ENCODE peak calls at places on chromosomes 13 and 19, in nine cellular contexts. K, E, H, P, D, S, M, Q and L are unnamed samples.
A peak's percentile ranks its signal among the peaks of the same experiment; 100 is the strongest.

GRCh38 chr19:54162241-54162805 is 2.8 kb upstream of the LENG1 start:
- DNase-seq in E (peak; percentile 93), H (peak; percentile 93), K (peak; percentile 83), P (peak; percentile 86), D (peak; percentile 93), M (peak; percentile 93), S (peak; percentile 50), Q (peak; percentile 93), L (peak; percentile 39)

GRCh38 chr13:49869514-49869913 is 66.6 kb downstream of the SPRYD7 start:
- DNase-seq in H (no peak), S (no peak), Q (no peak), M (no peak), P (no peak), K (peak; percentile 57), D (no peak), E (no peak), L (no peak)

GRCh38 chr13:67223024-67223423 is 7.1 kb downstream of the PCDH9 start:
- DNase-seq in D (no peak), Q (no peak), P (no peak), S (no peak), K (no peak), M (no peak), H (no peak), E (no peak), L (no peak)

GRCh38 chr13:77047649-77048343 is 20.8 kb upstream of the FBXL3 start:
- DNase-seq in M (no peak), P (no peak), K (peak; percentile 71), S (no peak), H (no peak), Q (no peak), D (no peak), E (no peak), L (no peak)

GRCh38 chr13:29844441-29844840 is 6.0 kb downstream of the UBL3 start:
- DNase-seq in M (no peak), H (no peak), P (no peak), Q (no peak), S (no peak), K (no peak), E (no peak), D (no peak), L (no peak)

GRCh38 chr19:18023596-18024212 is 15.7 kb downstream of the ARRDC2 start:
- DNase-seq in P (peak; percentile 87), K (no peak), S (peak; percentile 45), M (peak; percentile 54), D (peak; percentile 90), Q (peak; percentile 92), H (peak; percentile 83), E (no peak), L (peak; percentile 90)

GRCh38 chr13:78102121-78102677 is 183.6 kb upstream of the EDNRB start:
- DNase-seq in E (no peak), S (no peak), H (peak; percentile 38), Q (no peak), P (peak; percentile 18), M (no peak), D (no peak), K (no peak), L (no peak)

GRCh38 chr13:33433316-33433715 is 147.8 kb upstream of the STARD13 start:
- DNase-seq in D (no peak), M (no peak), E (no peak), H (no peak), P (no peak), K (no peak), S (no peak), Q (no peak), L (no peak)

GRCh38 chr19:33795370-33796163 is 1.1 kb upstream of the KCTD15 start:
- DNase-seq in P (peak; percentile 80), M (peak; percentile 93), D (peak; percentile 86), K (peak; percentile 97), S (no peak), E (peak; percentile 93), H (peak; percentile 63), Q (peak; percentile 90), L (peak; percentile 88)

GRCh38 chr19:46620716-46621115 is 4.2 kb downstream of the PTGIR start:
- DNase-seq in S (no peak), H (peak; percentile 20), M (no peak), K (no peak), Q (no peak), D (no peak), E (peak; percentile 28), P (no peak), L (peak; percentile 54)
- H3K4me1 ChIP-seq in S (peaks cover 26% of the 10 kb centered on the region), H (peaks cover 30% of the 10 kb centered on the region), M (no peaks in the 10 kb centered on the region), K (peaks cover 12% of the 10 kb centered on the region), Q (peaks cover 43% of the 10 kb centered on the region), D (peaks cover 46% of the 10 kb centered on the region), E (peaks cover 13% of the 10 kb centered on the region), P (peaks cover 21% of the 10 kb centered on the region), L (peaks cover 27% of the 10 kb centered on the region)

GRCh38 chr19:4367781-4368127 is 24.4 kb downstream of the MPND start:
- DNase-seq in P (no peak), H (no peak), D (peak; percentile 45), E (no peak), S (no peak), Q (no peak), M (no peak), K (no peak), L (no peak)
- H3K4me1 ChIP-seq in P (peaks cover 54% of the 10 kb centered on the region), H (peaks cover 52% of the 10 kb centered on the region), D (peaks cover 57% of the 10 kb centered on the region), E (peaks cover 7% of the 10 kb centered on the region), S (peaks cover 43% of the 10 kb centered on the region), Q (peaks cover 52% of the 10 kb centered on the region), M (peaks cover 31% of the 10 kb centered on the region), K (peaks cover 17% of the 10 kb centered on the region), L (peaks cover 38% of the 10 kb centered on the region)

GRCh38 chr13:53020764-53021332 is 7.8 kb upstream of the OLFM4 start:
- DNase-seq in S (no peak), Q (no peak), P (no peak), M (no peak), E (no peak), H (no peak), D (no peak), K (no peak), L (no peak)
- H3K4me1 ChIP-seq in S (no peaks in the 10 kb centered on the region), Q (no peaks in the 10 kb centered on the region), P (no peaks in the 10 kb centered on the region), M (no peaks in the 10 kb centered on the region), E (no peaks in the 10 kb centered on the region), H (no peaks in the 10 kb centered on the region), D (no peaks in the 10 kb centered on the region), K (peaks cover 12% of the 10 kb centered on the region), L (no peaks in the 10 kb centered on the region)

DNA sequence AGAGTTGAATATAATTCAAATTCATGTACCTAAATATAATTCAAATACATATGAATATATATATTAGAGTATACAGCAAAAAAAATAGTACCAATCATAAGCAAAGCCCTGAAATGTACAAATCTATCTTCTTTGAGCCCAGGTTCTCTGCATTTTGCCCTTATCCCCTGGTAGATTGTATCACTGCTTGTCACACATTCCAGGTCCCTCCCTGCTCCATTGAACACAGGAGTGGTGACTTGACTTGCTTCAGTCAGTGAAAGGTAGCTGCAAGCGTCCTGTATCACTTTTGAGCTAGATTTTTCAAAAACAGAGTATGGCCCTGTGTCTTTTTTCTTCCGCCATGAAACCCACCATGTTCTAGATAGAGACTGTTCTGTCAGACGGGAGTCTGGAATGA is 369.4 kb downstream of the LIG4 start:
- DNase-seq in K (no peak), P (no peak), M (no peak), S (no peak), E (no peak), D (no peak), Q (no peak), H (no peak), L (no peak)
- H3K4me1 ChIP-seq in K (peaks cover 49% of the 10 kb centered on the region), P (no peaks in the 10 kb centered on the region), M (no peaks in the 10 kb centered on the region), S (no peaks in the 10 kb centered on the region), E (no peaks in the 10 kb centered on the region), D (no peaks in the 10 kb centered on the region), Q (no peaks in the 10 kb centered on the region), H (no peaks in the 10 kb centered on the region), L (no peaks in the 10 kb centered on the region)

GRCh38 chr19:11194173-11194572 is 3.2 kb downstream of the KANK2 start:
- DNase-seq in E (no peak), M (no peak), D (no peak), Q (no peak), H (no peak), P (no peak), S (no peak), K (no peak), L (no peak)
- H3K4me1 ChIP-seq in E (peaks cover 5% of the 10 kb centered on the region), M (peaks cover 21% of the 10 kb centered on the region), D (peaks cover 78% of the 10 kb centered on the region), Q (peaks cover 65% of the 10 kb centered on the region), H (peaks cover 55% of the 10 kb centered on the region), P (peaks cover 27% of the 10 kb centered on the region), S (peaks cover 25% of the 10 kb centered on the region), K (no peaks in the 10 kb centered on the region), L (peaks cover 33% of the 10 kb centered on the region)

DNA sequence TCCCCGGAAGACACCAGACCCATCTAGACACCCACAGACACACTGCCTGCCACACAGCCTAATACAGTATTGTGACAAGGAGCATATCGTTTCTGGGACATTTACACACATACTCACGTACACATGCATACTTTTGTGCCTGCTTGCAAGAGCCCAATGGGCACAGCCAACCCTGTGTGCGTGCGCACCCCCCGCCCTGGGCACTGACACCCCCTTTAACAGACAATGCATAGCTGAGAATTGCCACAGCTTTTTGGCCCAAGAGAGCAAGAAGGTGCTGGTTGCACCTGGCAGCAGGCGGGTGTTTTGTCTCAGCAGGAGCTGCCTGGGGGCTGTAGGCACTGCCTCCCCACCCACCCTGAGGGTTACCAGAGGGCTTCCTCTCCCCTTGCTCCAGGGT is 1.7 kb upstream of the NFIX start:
- DNase-seq in S (no peak), D (no peak), M (no peak), P (no peak), K (no peak), Q (no peak), E (no peak), H (no peak), L (no peak)
- H3K4me1 ChIP-seq in S (no peaks in the 10 kb centered on the region), D (peaks cover 15% of the 10 kb centered on the region), M (peaks cover 9% of the 10 kb centered on the region), P (peaks cover 14% of the 10 kb centered on the region), K (no peaks in the 10 kb centered on the region), Q (peaks cover 9% of the 10 kb centered on the region), E (no peaks in the 10 kb centered on the region), H (peaks cover 8% of the 10 kb centered on the region), L (peaks cover 3% of the 10 kb centered on the region)

DNA sequence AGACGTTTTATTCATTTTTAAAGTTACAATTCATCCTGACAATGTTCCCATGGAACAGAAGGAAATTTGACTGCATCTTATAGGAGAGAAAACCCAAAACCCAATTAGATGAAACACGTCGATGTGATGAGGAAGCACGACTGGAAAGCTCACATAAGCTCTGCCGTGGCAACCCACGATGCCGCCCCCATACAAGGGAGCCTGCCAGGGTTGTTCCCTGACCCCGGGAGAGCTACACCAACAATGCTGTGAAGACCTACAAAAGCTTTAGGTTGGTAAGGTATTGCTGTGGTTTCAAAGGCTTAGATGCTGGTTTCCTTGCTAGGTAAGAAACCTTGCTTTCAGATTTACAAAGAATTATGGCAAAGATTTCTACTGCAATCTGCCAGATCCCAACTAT is 393.1 kb downstream of the KLF12 start:
- DNase-seq in M (no peak), E (no peak), K (no peak), S (no peak), H (no peak), P (no peak), D (no peak), Q (no peak), L (no peak)
- H3K4me1 ChIP-seq in M (peaks cover 4% of the 10 kb centered on the region), E (no peaks in the 10 kb centered on the region), K (peaks cover 19% of the 10 kb centered on the region), S (no peaks in the 10 kb centered on the region), H (no peaks in the 10 kb centered on the region), P (no peaks in the 10 kb centered on the region), D (no peaks in the 10 kb centered on the region), Q (no peaks in the 10 kb centered on the region), L (no peaks in the 10 kb centered on the region)